ENCODE peak calls at places on chromosomes 2 and 18, in four cellular contexts. K is mesendoderm, Z is H1, L is H9. G is an unnamed sample.

GRCh38 chr18:2978626-2979025 is 34.3 kb downstream of the LPIN2 start:
- DNase-seq in K (no peak), Z (no peak), L (no peak), G (peak; percentile 88)

GRCh38 chr2:205188516-205189138 is 493.7 kb upstream of the NRP2 start:
- DNase-seq in K (peak; percentile 75), Z (no peak), L (peak; percentile 55), G (peak; percentile 66)

GRCh38 chr2:59691518-59692190 is 861.8 kb downstream of the BCL11A start:
- DNase-seq in K (no peak), Z (no peak), L (no peak), G (no peak)

GRCh38 chr18:8841781-8842485 is 136.6 kb downstream of the MTCL1 start:
- DNase-seq in K (no peak), Z (no peak), L (no peak), G (no peak)

GRCh38 chr2:45845566-45845965 is 194.1 kb downstream of the PRKCE start:
- DNase-seq in K (no peak), Z (no peak), L (no peak), G (no peak)

GRCh38 chr2:143161982-143162837 is 33.0 kb downstream of the ARHGAP15 start:
- DNase-seq in K (peak; percentile 72), Z (no peak), L (peak; percentile 55), G (peak; percentile 51)

GRCh38 chr2:129437775-129438174 is 541.7 kb upstream of the RAB6C start:
- DNase-seq in K (no peak), Z (no peak), L (no peak), G (no peak)

GRCh38 chr18:73136134-73136533 is 268.3 kb upstream of the NETO1 start:
- DNase-seq in K (peak; percentile 11), Z (no peak), L (no peak), G (peak; percentile 10)

GRCh38 chr2:77161009-77161408 is 361.2 kb downstream of the LRRTM4 start:
- DNase-seq in K (no peak), Z (no peak), L (no peak), G (peak; percentile 28)

GRCh38 chr2:65072181-65072970 is 16.2 kb downstream of the CEP68 start:
- DNase-seq in K (no peak), Z (no peak), L (no peak), G (no peak)

GRCh38 chr2:71071681-71072398 is 3.4 kb downstream of the NAGK start:
- DNase-seq in K (no peak), Z (no peak), L (no peak), G (no peak)

GRCh38 chr2:121359170-121359569 is 74.2 kb upstream of the TFCP2L1 start:
- DNase-seq in K (no peak), Z (no peak), L (no peak), G (no peak)

GRCh38 chr2:63347361-63347760 is 240.9 kb downstream of the WDPCP start:
- DNase-seq in K (no peak), Z (no peak), L (no peak), G (no peak)

GRCh38 chr2:46924038-46924437 is 8.4 kb upstream of the MCFD2 start:
- DNase-seq in K (peak; percentile 26), Z (no peak), L (no peak), G (no peak)

GRCh38 chr2:230042195-230042594 is 26.5 kb downstream of the SLC16A14 start:
- DNase-seq in K (no peak), Z (no peak), L (no peak), G (no peak)

GRCh38 chr2:86087936-86088850 is 17.5 kb downstream of the POLR1A start:
- DNase-seq in K (peak; percentile 7), Z (no peak), L (no peak), G (no peak)

GRCh38 chr2:211216221-211216620 is 659.8 kb downstream of the CPS1 start:
- DNase-seq in K (peak; percentile 53), Z (no peak), L (no peak), G (peak; percentile 23)

GRCh38 chr2:30272761-30273573 is 41.6 kb downstream of the LBH start:
- DNase-seq in K (peak; percentile 74), Z (no peak), L (no peak), G (peak; percentile 85)

GRCh38 chr2:219059725-219060682 is 717 bp downstream of the IHH start:
- DNase-seq in K (peak; percentile 8), Z (peak; percentile 62), L (peak; percentile 39), G (no peak)

GRCh38 chr2:157158111-157158510 is 99.4 kb upstream of the GALNT5 start:
- DNase-seq in K (no peak), Z (no peak), L (no peak), G (peak; percentile 51)

GRCh38 chr2:99804969-99805368 is 315.2 kb upstream of the REV1 start:
- DNase-seq in K (no peak), Z (no peak), L (no peak), G (no peak)

GRCh38 chr2:55361465-55362189 is 58.0 kb downstream of the CCDC88A start:
- DNase-seq in K (no peak), Z (no peak), L (no peak), G (no peak)

GRCh38 chr2:23791030-23791429 is 135.9 kb downstream of the ATAD2B start:
- DNase-seq in K (no peak), Z (no peak), L (no peak), G (peak; percentile 70)

GRCh38 chr18:79395761-79396404 is at the start of gene NFATC1:
- DNase-seq in K (peak; percentile 86), Z (peak; percentile 79), L (peak; percentile 78), G (peak; percentile 85)

GRCh38 chr2:16718551-16719404 is 53.1 kb upstream of the CYRIA start:
- DNase-seq in K (no peak), Z (no peak), L (no peak), G (no peak)

GRCh38 chr2:96525211-96525507 is 11.4 kb upstream of the ARID5A start:
- DNase-seq in K (no peak), Z (no peak), L (no peak), G (no peak)

GRCh38 chr18:79786781-79787526 is 10.8 kb upstream of the KCNG2 start:
- DNase-seq in K (no peak), Z (peak; percentile 41), L (no peak), G (peak; percentile 53)

GRCh38 chr2:225136552-225136951 is 94.3 kb upstream of the DOCK10 start:
- DNase-seq in K (no peak), Z (no peak), L (no peak), G (no peak)

GRCh38 chr2:225140761-225141160 is 98.5 kb upstream of the DOCK10 start:
- DNase-seq in K (no peak), Z (no peak), L (no peak), G (no peak)

GRCh38 chr2:225137971-225138370 is 95.7 kb upstream of the DOCK10 start:
- DNase-seq in K (no peak), Z (no peak), L (no peak), G (no peak)
- H3K9ac ChIP-seq in K (no peak overlapping the region), Z (no peak overlapping the region), L (no peak overlapping the region), G (no peak overlapping the region)

GRCh38 chr18:76446321-76446720 is 48.7 kb downstream of the ZNF516 start:
- DNase-seq in K (no peak), Z (no peak), L (no peak), G (no peak)
- H2BK5ac ChIP-seq in K (no peak overlapping the region), Z (no peak overlapping the region), L (no peak overlapping the region), G (no peak overlapping the region)

DNA sequence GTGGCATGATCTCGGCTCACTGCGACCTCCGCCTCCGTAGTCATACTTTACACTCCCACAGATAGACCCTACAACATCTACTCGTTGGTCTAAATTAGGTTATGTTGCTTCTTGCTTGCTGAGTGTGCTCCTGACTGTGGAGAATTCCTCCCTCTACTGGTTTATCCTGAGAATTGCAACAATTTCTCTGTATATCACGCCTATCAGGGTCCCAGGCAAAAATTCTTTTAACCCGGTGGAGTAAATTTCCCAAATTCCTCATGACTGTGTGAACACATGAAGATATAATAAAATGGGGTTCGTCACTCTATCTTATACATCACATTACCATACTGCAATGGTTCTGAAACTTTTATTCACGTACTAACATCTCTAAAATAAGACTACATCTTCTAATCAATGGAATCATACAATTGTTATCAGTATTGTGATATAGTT is 156.7 kb downstream of the EVA1A start:
- DNase-seq in K (peak; percentile 83), Z (no peak), L (peak; percentile 38), G (peak; percentile 67)
- H3K9ac ChIP-seq in K (no peak overlapping the region), Z (no peak overlapping the region), L (no peak overlapping the region), G (no peak overlapping the region)

GRCh38 chr2:223042284-223042683 is 9.7 kb upstream of the KCNE4 start:
- DNase-seq in K (no peak), Z (no peak), L (no peak), G (no peak)
- H2BK5ac ChIP-seq in K (no peak overlapping the region), Z (no peak overlapping the region), L (no peak overlapping the region), G (no peak overlapping the region)

GRCh38 chr2:126792993-126793392 is 105.7 kb upstream of the TEX51 start:
- DNase-seq in K (no peak), Z (no peak), L (no peak), G (no peak)
- H3K9ac ChIP-seq in K (no peak overlapping the region), Z (no peak overlapping the region), L (no peak overlapping the region), G (no peak overlapping the region)

DNA sequence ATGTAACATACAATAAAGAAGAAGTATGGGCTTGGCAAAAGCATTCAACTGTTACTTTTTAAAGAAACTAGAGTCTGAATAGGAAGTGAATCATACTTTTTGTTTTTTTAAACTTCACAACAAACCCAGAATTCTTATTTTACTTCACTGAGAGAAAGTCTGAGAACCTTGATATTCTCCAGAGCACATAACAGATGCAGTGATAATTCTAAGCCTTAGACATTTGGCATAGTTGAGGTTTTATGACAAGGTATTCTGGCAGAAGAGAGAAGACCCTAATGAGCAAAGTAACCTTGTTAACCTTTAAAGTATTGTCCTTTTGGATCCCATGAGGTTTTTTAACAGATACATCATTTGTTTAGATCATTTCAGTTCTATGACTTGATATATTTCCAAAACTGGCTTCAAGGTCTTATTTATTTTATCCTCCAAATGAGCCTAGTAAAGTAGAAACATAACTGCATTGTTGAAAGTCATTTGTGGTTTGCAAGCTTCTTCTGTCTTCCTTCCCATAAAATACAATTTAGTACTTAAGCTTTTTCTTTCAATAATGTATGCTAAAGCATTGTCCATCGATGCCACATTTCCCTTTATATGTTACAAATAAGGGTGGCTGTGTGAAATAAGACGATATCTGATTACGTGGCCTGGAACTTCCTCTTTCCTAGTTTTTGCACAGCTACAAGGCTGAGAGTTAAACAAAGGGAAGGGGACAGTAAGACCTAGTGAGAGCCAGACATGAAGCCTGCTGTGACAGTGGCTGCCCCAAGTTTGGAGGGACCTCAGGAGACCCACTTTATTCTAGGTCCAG is 86.1 kb upstream of the ITPRID2 start:
- DNase-seq in K (no peak), Z (no peak), L (no peak), G (peak; percentile 81)
- H2BK5ac ChIP-seq in K (no peak overlapping the region), Z (no peak overlapping the region), L (no peak overlapping the region), G (no peak overlapping the region)

G was measured in mesenchymal stem cell.